ENCODE peak calls at places on chromosomes 11 and 22, in seven cellular contexts. G is HFF-Myc; B is ureter; I is head of caudate nucleus; C is stimulated activated effector memory CD8-positive, alpha-beta T cell treated with anti-CD3 and anti-CD28 coated beads, Interleukin-12 subunit alpha, Interleukin-12 subunit beta, amount 100 ng/mL, for 72 hours; N is mucosa of descending colon; W is GM23338. M is an unnamed sample.

GRCh38 chr11:10752061-10752460 is 1.0 kb downstream of the CTR9 start:
- DNase-seq in B (no peak), W (no peak), I (no peak), C (no peak), N (no peak), G (no peak), M (no peak)

GRCh38 chr11:99645934-99646333 is 625.2 kb downstream of the CNTN5 start:
- DNase-seq in I (no peak), C (no peak), N (no peak), W (no peak), G (no peak), B (no peak), M (no peak)

GRCh38 chr22:22923379-22923778 is 35.8 kb downstream of the IGLL5 start:
- DNase-seq in C (no peak), W (no peak), B (no peak), I (no peak), G (no peak), N (no peak), M (no peak)

GRCh38 chr22:35914665-35915476 is 113.8 kb downstream of the RBFOX2 start:
- DNase-seq in B (peak; percentile 75), W (peak; percentile 97), G (peak; percentile 91), I (peak; percentile 88), C (no peak), N (no peak), M (peak; percentile 90)

GRCh38 chr11:62438641-62439040 is 19.8 kb downstream of the SCGB1A1 start:
- DNase-seq in B (no peak), I (no peak), C (no peak), N (no peak), G (no peak), W (no peak), M (no peak)

GRCh38 chr22:31647066-31647465 is 14.9 kb downstream of the PISD start:
- DNase-seq in G (no peak), C (no peak), N (no peak), W (no peak), I (no peak), B (no peak), M (no peak)

GRCh38 chr22:21761086-21761485 is 25.5 kb upstream of the YPEL1 start:
- DNase-seq in I (no peak), G (no peak), B (no peak), W (no peak), N (no peak), C (no peak), M (no peak)

GRCh38 chr22:19709063-19709769 is 5.1 kb upstream of the SEPTIN5 start:
- DNase-seq in I (no peak), B (peak; percentile 41), N (no peak), C (no peak), G (no peak), W (no peak), M (peak; percentile 32)

GRCh38 chr11:76861490-76861953 is 804 bp downstream of the ACER3 start:
- DNase-seq in B (no peak), G (no peak), W (peak; percentile 6), N (no peak), I (no peak), C (no peak), M (peak; percentile 42)

GRCh38 chr11:90135016-90135415 is 553 bp downstream of the NAALAD2 start:
- DNase-seq in N (no peak), G (no peak), W (peak; percentile 16), I (no peak), B (no peak), C (no peak), M (no peak)

GRCh38 chr11:78022397-78023396 is at the start of gene KCTD14:
- DNase-seq in G (no peak), C (no peak), B (peak; percentile 62), W (peak; percentile 79), N (peak; percentile 77), I (no peak), M (peak; percentile 78)

M was measured in ELF-1.